ENCODE peak calls at places on chromosomes 12 and 14, in five cellular contexts. M is caudate nucleus, Z is H1, Y is suprapubic skin, C is aorta. I is an unnamed sample.

GRCh38 chr14:93142854-93143652 is 27.3 kb upstream of the ITPK1 start:
- DNase-seq in M (no peak), Z (no peak), Y (no peak), C (no peak), I (no peak)

GRCh38 chr12:113813229-113813541 is 152.9 kb downstream of the RBM19 start:
- DNase-seq in M (no peak), Z (no peak), Y (no peak), C (no peak), I (no peak)

GRCh38 chr14:96581902-96582640 is 79.9 kb downstream of the PAPOLA start:
- DNase-seq in M (no peak), Z (no peak), Y (peak; percentile 60), C (no peak), I (no peak)

GRCh38 chr12:3602488-3602887 is 111.5 kb downstream of the PRMT8 start:
- DNase-seq in M (no peak), Z (no peak), Y (no peak), C (peak; percentile 57), I (no peak)

GRCh38 chr12:116916714-116917114 is 6.0 kb downstream of the FBXW8 start:
- DNase-seq in M (no peak), Z (no peak), Y (no peak), C (no peak), I (no peak)

GRCh38 chr14:24095196-24096068 is 1.3 kb downstream of the PCK2 start:
- DNase-seq in M (no peak), Z (peak; percentile 71), Y (no peak), C (peak; percentile 83), I (peak; percentile 30)

GRCh38 chr14:92759300-92759678 is 10.9 kb upstream of the LGMN start:
- DNase-seq in M (no peak), Z (no peak), Y (no peak), C (no peak), I (no peak)

GRCh38 chr12:202081-202731 is 11.8 kb downstream of the SLC6A12 start:
- DNase-seq in M (no peak), Z (peak; percentile 63), Y (no peak), C (peak; percentile 68), I (no peak)

GRCh38 chr14:76812093-76812421 is 625 bp downstream of the ANGEL1 start:
- DNase-seq in M (no peak), Z (no peak), Y (no peak), C (no peak), I (no peak)

GRCh38 chr12:50151047-50151687 is 16.0 kb downstream of the CERS5 start:
- DNase-seq in M (no peak), Z (no peak), Y (no peak), C (no peak), I (no peak)

GRCh38 chr14:76775695-76776305 is 14.5 kb downstream of the VASH1 start:
- DNase-seq in M (no peak), Z (no peak), Y (peak; percentile 77), C (peak; percentile 72), I (no peak)

GRCh38 chr14:96631030-96631429 is 128.8 kb downstream of the PAPOLA start:
- DNase-seq in M (no peak), Z (peak; percentile 16), Y (no peak), C (no peak), I (no peak)

GRCh38 chr14:32201196-32201815 is 539 bp upstream of the RNU6-7 start:
- DNase-seq in M (no peak), Z (peak; percentile 95), Y (peak; percentile 82), C (peak; percentile 89), I (peak; percentile 91)

GRCh38 chr12:24111101-24111500 is 161.6 kb upstream of the SOX5 start:
- DNase-seq in M (no peak), Z (no peak), Y (no peak), C (no peak), I (no peak)

GRCh38 chr14:72651081-72651480 is 242.8 kb downstream of the DPF3 start:
- DNase-seq in M (no peak), Z (peak; percentile 22), Y (no peak), C (no peak), I (no peak)

GRCh38 chr14:71591929-71592328 is 340.3 kb upstream of the RGS6 start:
- DNase-seq in M (no peak), Z (no peak), Y (no peak), C (no peak), I (no peak)

GRCh38 chr14:65070710-65071033 is 31.6 kb downstream of the MAX start:
- DNase-seq in M (no peak), Z (no peak), Y (no peak), C (no peak), I (no peak)
- H3K27ac ChIP-seq in M (no peak overlapping the region), Z (no peak overlapping the region), Y (peak overlapping the region; percentile 73), C (no peak overlapping the region), I (no peak overlapping the region)

GRCh38 chr14:53619625-53620324 is 336.9 kb downstream of the BMP4 start:
- DNase-seq in M (no peak), Z (no peak), Y (no peak), C (no peak), I (no peak)
- H3K27ac ChIP-seq in M (no peak overlapping the region), Z (no peak overlapping the region), Y (no peak overlapping the region), C (no peak overlapping the region), I (no peak overlapping the region)

DNA sequence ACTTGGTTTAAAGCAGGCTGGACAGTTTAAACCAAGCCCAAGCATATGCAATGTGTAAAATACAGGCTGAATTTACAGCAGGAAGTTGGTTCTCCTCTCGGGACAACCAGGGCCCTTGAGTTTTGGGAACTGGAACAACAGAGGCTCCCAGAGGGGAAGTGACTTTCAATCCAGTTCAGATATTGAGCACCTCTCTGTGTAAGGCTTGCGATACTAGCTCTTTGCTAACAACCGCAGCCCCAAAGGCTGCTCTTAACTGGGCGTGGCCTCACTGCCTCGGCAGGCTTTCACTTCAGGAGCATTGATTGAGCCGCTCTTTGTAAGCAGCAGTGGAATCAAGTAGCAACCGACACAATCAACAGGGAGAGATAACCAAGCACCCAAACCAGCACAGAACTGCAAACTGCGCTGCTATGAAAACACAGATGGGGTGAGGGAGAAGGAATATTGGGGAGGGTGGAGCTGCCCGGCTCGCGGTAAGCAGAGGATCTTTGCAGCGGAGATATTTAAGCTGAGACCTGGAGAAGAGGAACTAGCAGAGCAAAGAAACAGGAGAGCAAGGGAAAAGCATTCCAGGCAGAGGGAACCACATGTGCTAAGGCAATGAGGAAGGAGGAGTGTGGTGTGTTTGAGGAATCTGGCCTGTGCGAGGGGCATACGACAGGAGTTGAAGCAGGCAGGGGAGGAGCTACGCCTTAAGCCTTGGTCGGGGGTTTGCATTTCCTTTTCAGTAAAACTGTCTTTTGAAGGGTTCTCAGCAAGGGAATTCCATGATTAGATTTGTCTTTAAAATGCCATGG is 17.3 kb upstream of the YY1 start:
- DNase-seq in M (no peak), Z (peak; percentile 67), Y (no peak), C (no peak), I (no peak)
- H3K27ac ChIP-seq in M (peak overlapping the region; percentile 36), Z (peak overlapping the region; percentile 78), Y (peak overlapping the region; percentile 75), C (peak overlapping the region; percentile 36), I (no peak overlapping the region)

GRCh38 chr14:102925646-102926045 is 3.2 kb downstream of the AMN start:
- DNase-seq in M (no peak), Z (no peak), Y (no peak), C (no peak), I (no peak)

GRCh38 chr14:102927878-102928411 is 5.5 kb downstream of the AMN start:
- DNase-seq in M (no peak), Z (no peak), Y (no peak), C (peak; percentile 71), I (no peak)

GRCh38 chr14:102926104-102926503 is 3.6 kb downstream of the AMN start:
- DNase-seq in M (no peak), Z (no peak), Y (no peak), C (no peak), I (no peak)

GRCh38 chr14:102928412-102929348 is 6.2 kb downstream of the AMN start:
- DNase-seq in M (no peak), Z (peak; percentile 93), Y (peak; percentile 86), C (peak; percentile 90), I (peak; percentile 67)

DNA sequence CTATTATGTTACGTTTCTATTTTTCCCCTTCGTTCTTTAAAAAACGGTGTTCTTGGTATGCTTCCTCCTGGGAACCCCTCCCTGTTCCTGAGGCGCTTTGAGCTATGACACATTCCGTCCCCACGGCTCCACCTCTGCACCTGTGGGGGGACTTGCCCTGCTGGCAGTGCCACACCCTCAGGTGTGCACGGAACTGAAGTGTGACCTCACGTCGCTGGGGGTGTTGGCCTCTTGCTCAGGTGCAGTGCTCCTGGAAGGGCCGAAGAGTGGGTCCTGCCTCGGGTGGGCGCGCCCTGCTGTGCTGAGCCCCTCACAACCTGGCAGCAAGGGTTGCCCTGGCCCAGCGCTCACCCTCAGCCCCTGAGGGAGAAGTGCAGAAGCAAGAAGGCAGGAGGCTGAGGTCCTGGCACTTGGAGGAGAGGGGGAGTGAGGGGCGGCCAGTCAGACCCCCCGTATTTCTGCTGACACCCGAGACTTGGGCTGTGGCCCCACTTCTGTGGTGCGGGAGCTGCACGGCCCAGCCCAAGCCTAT is 4.9 kb downstream of the AMN start:
- DNase-seq in M (no peak), Z (no peak), Y (no peak), C (peak; percentile 73), I (no peak)
- H3K27ac ChIP-seq in M (no peak overlapping the region), Z (no peak overlapping the region), Y (peak overlapping the region; percentile 73), C (no peak overlapping the region), I (no peak overlapping the region)

GRCh38 chr12:93103154-93103553 is 174.1 kb upstream of the EEA1 start:
- DNase-seq in M (no peak), Z (no peak), Y (no peak), C (no peak), I (no peak)
- H3K27ac ChIP-seq in M (no peak overlapping the region), Z (no peak overlapping the region), Y (no peak overlapping the region), C (peak overlapping the region; percentile 67), I (no peak overlapping the region)

GRCh38 chr12:14443531-14443930 is 78.0 kb downstream of the ATF7IP start:
- DNase-seq in M (no peak), Z (no peak), Y (no peak), C (no peak), I (no peak)

DNA sequence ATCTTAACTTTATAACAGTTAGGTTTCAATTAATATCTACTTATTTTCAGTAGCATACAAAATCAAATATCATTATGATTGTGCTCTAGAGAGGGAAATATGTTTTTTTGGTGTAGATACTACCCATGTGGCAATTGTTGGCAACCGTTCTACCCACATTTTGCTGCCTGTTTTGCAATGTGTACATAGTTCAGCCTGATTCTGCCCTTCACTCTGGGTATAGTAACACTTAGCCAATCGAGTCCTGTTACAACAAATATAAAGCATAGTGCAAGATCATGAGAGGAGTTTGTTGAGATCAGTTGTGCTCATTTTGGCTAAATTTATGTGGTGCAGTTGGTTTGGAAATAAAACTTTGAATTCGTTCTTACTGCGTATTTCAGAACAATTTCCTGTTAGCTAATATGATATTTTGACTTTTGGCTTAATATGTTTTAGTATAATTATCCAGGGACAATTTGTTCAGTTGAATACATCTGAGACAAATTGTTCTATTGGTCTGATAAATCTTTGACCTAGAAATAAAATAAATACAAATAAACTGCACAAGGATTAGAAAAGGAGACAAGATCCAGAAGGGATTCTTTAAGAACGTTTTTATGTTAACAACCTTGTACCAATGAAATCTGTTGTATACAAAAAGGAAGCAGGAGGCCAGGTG is 76.9 kb downstream of the ATF7IP start:
- DNase-seq in M (no peak), Z (no peak), Y (no peak), C (no peak), I (no peak)
- H3K27ac ChIP-seq in M (no peak overlapping the region), Z (no peak overlapping the region), Y (peak overlapping the region; percentile 79), C (no peak overlapping the region), I (no peak overlapping the region)